ENCODE peak calls at places on chromosome 14, in eight cellular contexts. One of them, this sample, is unnamed.

GRCh38 chr14:33408291-33408690 is 469.6 kb downstream of the NPAS3 start:
- DNase-seq in A549: no peak
- DNase-seq in AG09309: no peak
- DNase-seq in uterus: no peak
- DNase-seq in cardiac fibroblast: no peak
- DNase-seq in dorsolateral prefrontal cortex: no peak
- DNase-seq in adrenal gland: no peak
- DNase-seq in MCF 10A: peak; percentile 21
- DNase-seq in this sample: no peak

GRCh38 chr14:99330316-99331240 is 58.6 kb upstream of the BCL11B start:
- DNase-seq in uterus: no peak
- DNase-seq in AG09309: no peak
- DNase-seq in A549: no peak
- DNase-seq in adrenal gland: no peak
- DNase-seq in dorsolateral prefrontal cortex: no peak
- DNase-seq in MCF 10A: no peak
- DNase-seq in cardiac fibroblast: no peak
- DNase-seq in this sample: no peak

GRCh38 chr14:105292810-105293711 is 7.7 kb downstream of the BRF1 start:
- DNase-seq in uterus: no peak
- DNase-seq in A549: no peak
- DNase-seq in cardiac fibroblast: no peak
- DNase-seq in adrenal gland: no peak
- DNase-seq in MCF 10A: no peak
- DNase-seq in AG09309: no peak
- DNase-seq in dorsolateral prefrontal cortex: no peak
- DNase-seq in this sample: no peak

GRCh38 chr14:99190696-99191662 is 81.0 kb downstream of the BCL11B start:
- DNase-seq in adrenal gland: no peak
- DNase-seq in A549: no peak
- DNase-seq in cardiac fibroblast: no peak
- DNase-seq in dorsolateral prefrontal cortex: no peak
- DNase-seq in AG09309: no peak
- DNase-seq in uterus: no peak
- DNase-seq in MCF 10A: peak; percentile 34
- DNase-seq in this sample: no peak

GRCh38 chr14:105088812-105089745 is 23.8 kb upstream of the GPR132 start:
- DNase-seq in uterus: no peak
- DNase-seq in AG09309: no peak
- DNase-seq in MCF 10A: no peak
- DNase-seq in dorsolateral prefrontal cortex: no peak
- DNase-seq in adrenal gland: no peak
- DNase-seq in cardiac fibroblast: no peak
- DNase-seq in A549: no peak
- DNase-seq in this sample: no peak

GRCh38 chr14:71529855-71530254 is 402.4 kb upstream of the RGS6 start:
- DNase-seq in A549: no peak
- DNase-seq in cardiac fibroblast: peak; percentile 85
- DNase-seq in uterus: peak; percentile 22
- DNase-seq in MCF 10A: no peak
- DNase-seq in adrenal gland: peak; percentile 24
- DNase-seq in dorsolateral prefrontal cortex: no peak
- DNase-seq in AG09309: peak; percentile 51
- DNase-seq in this sample: no peak

GRCh38 chr14:103512701-103513611 is 9.7 kb downstream of the CKB start:
- DNase-seq in MCF 10A: peak; percentile 89
- DNase-seq in uterus: peak; percentile 64
- DNase-seq in cardiac fibroblast: peak; percentile 64
- DNase-seq in adrenal gland: peak; percentile 85
- DNase-seq in A549: no peak
- DNase-seq in AG09309: peak; percentile 60
- DNase-seq in dorsolateral prefrontal cortex: no peak
- DNase-seq in this sample: peak; percentile 13

GRCh38 chr14:29937116-29937515 is 9.5 kb upstream of the PRKD1 start:
- DNase-seq in cardiac fibroblast: no peak
- DNase-seq in AG09309: no peak
- DNase-seq in A549: no peak
- DNase-seq in adrenal gland: no peak
- DNase-seq in MCF 10A: peak; percentile 30
- DNase-seq in uterus: no peak
- DNase-seq in dorsolateral prefrontal cortex: no peak
- DNase-seq in this sample: no peak

GRCh38 chr14:99360774-99361595 is 89.0 kb upstream of the BCL11B start:
- DNase-seq in A549: peak; percentile 22
- DNase-seq in cardiac fibroblast: no peak
- DNase-seq in adrenal gland: no peak
- DNase-seq in AG09309: no peak
- DNase-seq in uterus: no peak
- DNase-seq in MCF 10A: no peak
- DNase-seq in dorsolateral prefrontal cortex: no peak
- DNase-seq in this sample: no peak

GRCh38 chr14:55749201-55749812 is 169.3 kb downstream of the KTN1 start:
- DNase-seq in cardiac fibroblast: peak; percentile 57
- DNase-seq in A549: no peak
- DNase-seq in MCF 10A: peak; percentile 73
- DNase-seq in uterus: no peak
- DNase-seq in dorsolateral prefrontal cortex: no peak
- DNase-seq in AG09309: no peak
- DNase-seq in adrenal gland: no peak
- DNase-seq in this sample: no peak

GRCh38 chr14:51666070-51666469 is 14.4 kb downstream of the FRMD6 start:
- DNase-seq in uterus: no peak
- DNase-seq in A549: no peak
- DNase-seq in AG09309: no peak
- DNase-seq in adrenal gland: no peak
- DNase-seq in cardiac fibroblast: no peak
- DNase-seq in MCF 10A: no peak
- DNase-seq in dorsolateral prefrontal cortex: no peak
- DNase-seq in this sample: no peak

GRCh38 chr14:105021656-105022275 is 883 bp upstream of the CDCA4 start:
- DNase-seq in MCF 10A: peak; percentile 50
- DNase-seq in dorsolateral prefrontal cortex: no peak
- DNase-seq in A549: peak; percentile 76
- DNase-seq in uterus: peak; percentile 54
- DNase-seq in adrenal gland: peak; percentile 41
- DNase-seq in cardiac fibroblast: peak; percentile 39
- DNase-seq in AG09309: no peak
- DNase-seq in this sample: peak; percentile 53

GRCh38 chr14:77131206-77131605 is 10.4 kb downstream of the ZDHHC22 start:
- DNase-seq in dorsolateral prefrontal cortex: no peak
- DNase-seq in A549: no peak
- DNase-seq in AG09309: no peak
- DNase-seq in cardiac fibroblast: no peak
- DNase-seq in MCF 10A: no peak
- DNase-seq in adrenal gland: no peak
- DNase-seq in uterus: no peak
- DNase-seq in this sample: no peak

GRCh38 chr14:105939810-105940508 is 413.6 kb downstream of the TMEM121 start:
- DNase-seq in AG09309: no peak
- DNase-seq in A549: no peak
- DNase-seq in MCF 10A: no peak
- DNase-seq in uterus: no peak
- DNase-seq in dorsolateral prefrontal cortex: no peak
- DNase-seq in cardiac fibroblast: no peak
- DNase-seq in adrenal gland: no peak
- DNase-seq in this sample: no peak

GRCh38 chr14:98926802-98927201 is 345.2 kb downstream of the BCL11B start:
- DNase-seq in A549: no peak
- DNase-seq in uterus: no peak
- DNase-seq in cardiac fibroblast: no peak
- DNase-seq in MCF 10A: peak; percentile 70
- DNase-seq in AG09309: no peak
- DNase-seq in adrenal gland: no peak
- DNase-seq in dorsolateral prefrontal cortex: no peak
- DNase-seq in this sample: no peak

GRCh38 chr14:57319636-57320035 is 50.9 kb downstream of the AP5M1 start:
- DNase-seq in cardiac fibroblast: no peak
- DNase-seq in dorsolateral prefrontal cortex: no peak
- DNase-seq in MCF 10A: no peak
- DNase-seq in uterus: no peak
- DNase-seq in A549: no peak
- DNase-seq in adrenal gland: no peak
- DNase-seq in AG09309: no peak
- DNase-seq in this sample: no peak

GRCh38 chr14:101477648-101478047 is 83.6 kb upstream of the DIO3 start:
- DNase-seq in MCF 10A: peak; percentile 16
- DNase-seq in uterus: no peak
- DNase-seq in AG09309: no peak
- DNase-seq in dorsolateral prefrontal cortex: no peak
- DNase-seq in cardiac fibroblast: no peak
- DNase-seq in adrenal gland: no peak
- DNase-seq in A549: no peak
- DNase-seq in this sample: no peak

DNA sequence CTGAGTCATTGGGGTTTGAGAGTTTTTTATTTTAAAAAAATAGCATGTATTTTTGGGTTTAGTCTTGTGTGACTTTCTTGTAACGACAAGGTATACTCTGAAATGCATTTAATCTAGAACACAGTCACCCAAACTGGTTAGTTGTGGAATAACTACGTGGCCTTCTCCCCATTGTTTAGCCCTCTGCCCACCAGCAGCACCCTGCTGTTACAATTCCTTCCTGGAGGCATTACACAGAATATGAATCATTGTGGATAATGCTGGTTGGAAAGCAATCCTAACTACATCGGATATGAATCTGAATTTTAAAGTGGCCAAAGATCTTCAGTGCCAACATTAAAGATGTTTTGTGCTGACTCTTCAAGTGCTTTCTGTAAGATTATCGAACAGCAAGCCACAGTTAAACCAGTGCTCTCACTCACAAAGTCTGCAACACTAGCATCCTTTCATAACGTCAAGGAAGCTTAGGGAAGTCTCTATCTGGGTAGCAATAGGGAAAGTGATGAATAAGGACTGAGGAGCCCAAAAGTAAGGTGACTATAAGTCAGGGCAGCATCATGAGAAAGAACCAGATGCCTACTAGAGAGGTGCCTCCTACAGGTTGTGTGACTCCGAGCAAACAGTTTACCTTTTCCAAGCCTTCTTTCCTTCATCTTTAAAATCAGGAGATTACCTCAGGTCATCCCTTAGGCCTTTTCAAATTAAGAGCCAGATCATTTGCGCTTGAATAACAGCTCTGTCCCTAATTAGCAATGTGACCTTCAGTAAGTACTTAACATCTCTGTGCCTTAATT is 40.4 kb downstream of the RTN1 start:
- DNase-seq in A549: no peak
- DNase-seq in dorsolateral prefrontal cortex: no peak
- DNase-seq in MCF 10A: peak; percentile 61
- DNase-seq in cardiac fibroblast: no peak
- DNase-seq in uterus: no peak
- DNase-seq in AG09309: no peak
- DNase-seq in adrenal gland: no peak
- DNase-seq in this sample: no peak
- TF ChIP-seq CTCF in A549: no peak
- TF ChIP-seq CTCF in dorsolateral prefrontal cortex: no peak
- TF ChIP-seq CTCF in MCF 10A: no peak
- TF ChIP-seq CTCF in cardiac fibroblast: no peak
- TF ChIP-seq CTCF in uterus: no peak
- TF ChIP-seq CTCF in AG09309: no peak
- TF ChIP-seq CTCF in adrenal gland: no peak
- TF ChIP-seq CTCF in this sample: no peak

DNA sequence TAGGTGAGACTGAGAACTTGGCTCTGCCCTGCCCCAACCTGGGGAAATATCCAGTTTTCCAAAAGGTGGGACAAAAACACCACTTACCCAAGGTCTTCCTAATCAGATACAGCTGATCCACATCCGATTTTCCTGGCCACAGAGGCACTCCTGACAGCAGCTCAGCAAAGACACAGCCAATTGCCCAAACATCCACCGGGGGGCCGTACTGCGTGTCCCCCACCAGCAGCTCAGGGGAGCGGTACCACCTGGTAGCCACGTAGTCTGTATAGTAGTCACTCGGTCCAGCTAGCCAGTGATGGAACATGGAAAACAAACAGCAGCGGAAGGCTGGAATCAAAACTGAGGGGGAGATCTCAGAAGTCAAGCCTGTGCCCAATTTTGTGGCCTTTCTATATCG is 28.8 kb downstream of the DMAC2L start:
- DNase-seq in adrenal gland: no peak
- DNase-seq in uterus: no peak
- DNase-seq in dorsolateral prefrontal cortex: no peak
- DNase-seq in AG09309: no peak
- DNase-seq in cardiac fibroblast: no peak
- DNase-seq in A549: no peak
- DNase-seq in MCF 10A: no peak
- DNase-seq in this sample: no peak
- TF ChIP-seq CTCF in adrenal gland: no peak
- TF ChIP-seq CTCF in uterus: no peak
- TF ChIP-seq CTCF in dorsolateral prefrontal cortex: no peak
- TF ChIP-seq CTCF in AG09309: no peak
- TF ChIP-seq CTCF in cardiac fibroblast: peak; percentile 8
- TF ChIP-seq CTCF in A549: no peak
- TF ChIP-seq CTCF in MCF 10A: no peak
- TF ChIP-seq CTCF in this sample: no peak

GRCh38 chr14:62002636-62003035 is 240.4 kb downstream of the SNAPC1 start:
- DNase-seq in cardiac fibroblast: no peak
- DNase-seq in uterus: no peak
- DNase-seq in AG09309: no peak
- DNase-seq in A549: no peak
- DNase-seq in MCF 10A: peak; percentile 32
- DNase-seq in adrenal gland: no peak
- DNase-seq in dorsolateral prefrontal cortex: no peak
- DNase-seq in this sample: no peak
- TF ChIP-seq CTCF in cardiac fibroblast: no peak
- TF ChIP-seq CTCF in uterus: no peak
- TF ChIP-seq CTCF in AG09309: no peak
- TF ChIP-seq CTCF in A549: no peak
- TF ChIP-seq CTCF in MCF 10A: no peak
- TF ChIP-seq CTCF in adrenal gland: no peak
- TF ChIP-seq CTCF in dorsolateral prefrontal cortex: no peak
- TF ChIP-seq CTCF in this sample: no peak

GRCh38 chr14:59020382-59020781 is 168.1 kb upstream of the DAAM1 start:
- DNase-seq in uterus: no peak
- DNase-seq in cardiac fibroblast: peak; percentile 54
- DNase-seq in AG09309: no peak
- DNase-seq in dorsolateral prefrontal cortex: no peak
- DNase-seq in adrenal gland: no peak
- DNase-seq in MCF 10A: peak; percentile 41
- DNase-seq in A549: no peak
- DNase-seq in this sample: no peak

GRCh38 chr14:59018460-59018859 is 170.0 kb upstream of the DAAM1 start:
- DNase-seq in cardiac fibroblast: no peak
- DNase-seq in MCF 10A: no peak
- DNase-seq in A549: no peak
- DNase-seq in uterus: no peak
- DNase-seq in AG09309: no peak
- DNase-seq in dorsolateral prefrontal cortex: no peak
- DNase-seq in adrenal gland: no peak
- DNase-seq in this sample: no peak

GRCh38 chr14:59026086-59026485 is 162.4 kb upstream of the DAAM1 start:
- DNase-seq in MCF 10A: no peak
- DNase-seq in dorsolateral prefrontal cortex: no peak
- DNase-seq in AG09309: no peak
- DNase-seq in adrenal gland: no peak
- DNase-seq in uterus: no peak
- DNase-seq in A549: no peak
- DNase-seq in cardiac fibroblast: no peak
- DNase-seq in this sample: no peak

GRCh38 chr14:59018978-59019377 is 169.5 kb upstream of the DAAM1 start:
- DNase-seq in dorsolateral prefrontal cortex: no peak
- DNase-seq in adrenal gland: no peak
- DNase-seq in MCF 10A: no peak
- DNase-seq in uterus: no peak
- DNase-seq in A549: no peak
- DNase-seq in AG09309: no peak
- DNase-seq in cardiac fibroblast: peak; percentile 13
- DNase-seq in this sample: no peak

GRCh38 chr14:59022144-59022543 is 166.3 kb upstream of the DAAM1 start:
- DNase-seq in MCF 10A: peak; percentile 25
- DNase-seq in cardiac fibroblast: no peak
- DNase-seq in AG09309: no peak
- DNase-seq in dorsolateral prefrontal cortex: no peak
- DNase-seq in A549: no peak
- DNase-seq in uterus: no peak
- DNase-seq in adrenal gland: no peak
- DNase-seq in this sample: no peak
- TF ChIP-seq CTCF in MCF 10A: no peak
- TF ChIP-seq CTCF in cardiac fibroblast: peak; percentile 26
- TF ChIP-seq CTCF in AG09309: no peak
- TF ChIP-seq CTCF in dorsolateral prefrontal cortex: no peak
- TF ChIP-seq CTCF in A549: peak; percentile 35
- TF ChIP-seq CTCF in uterus: no peak
- TF ChIP-seq CTCF in adrenal gland: no peak
- TF ChIP-seq CTCF in this sample: peak; percentile 28